ENCODE peak calls at places on chromosomes 7 and 10, in nine cellular contexts. H is GM12878, W is heart right ventricle, P is bronchial epithelial cell, B is mucosa of descending colon, Z is epithelial cell of esophagus, F is adrenal gland, Y is thoracic aorta, O is stomach. U is an unnamed sample.

GRCh38 chr7:37067961-37068536 is 343.8 kb upstream of the AOAH start:
- DNase-seq in H (peak), W (no peak), P (no peak), B (no peak), Z (no peak), F (no peak), Y (no peak), O (no peak), U (no peak)

GRCh38 chr10:88848499-88848898 is 3.1 kb downstream of the ANKRD22 start:
- DNase-seq in H (no peak), W (no peak), P (peak), B (no peak), Z (peak), F (no peak), Y (no peak), O (no peak), U (peak)

GRCh38 chr7:13262929-13263530 is 575.6 kb downstream of the ARL4A start:
- DNase-seq in H (no peak), W (no peak), P (peak), B (no peak), Z (peak), F (no peak), Y (no peak), O (no peak), U (peak)

GRCh38 chr7:18109762-18110161 is 82.1 kb upstream of the PRPS1L1 start:
- DNase-seq in H (no peak), W (no peak), P (peak), B (no peak), Z (peak), F (no peak), Y (no peak), O (no peak), U (no peak)

GRCh38 chr10:44068716-44069482 is 316.0 kb downstream of the CXCL12 start:
- DNase-seq in H (no peak), W (no peak), P (no peak), B (no peak), Z (no peak), F (no peak), Y (no peak), O (no peak), U (peak)

GRCh38 chr7:32347244-32347828 is 142.8 kb downstream of the LSM5 start:
- DNase-seq in H (no peak), W (peak), P (peak), B (peak), Z (peak), F (peak), Y (no peak), O (no peak), U (peak)

GRCh38 chr7:122881324-122881723 is 4.9 kb downstream of the CADPS2 start:
- DNase-seq in H (no peak), W (no peak), P (no peak), B (no peak), Z (no peak), F (no peak), Y (no peak), O (no peak), U (no peak)

GRCh38 chr7:70092314-70093303 is 494.3 kb downstream of the AUTS2 start:
- DNase-seq in H (no peak), W (peak), P (no peak), B (peak), Z (no peak), F (no peak), Y (no peak), O (no peak), U (no peak)

GRCh38 chr7:122316467-122317394 is 12.2 kb upstream of the FEZF1 start:
- DNase-seq in H (no peak), W (no peak), P (no peak), B (peak), Z (no peak), F (no peak), Y (no peak), O (no peak), U (no peak)

GRCh38 chr10:22666287-22667092 is 47.9 kb downstream of the PIP4K2A start:
- DNase-seq in H (no peak), W (no peak), P (peak), B (peak), Z (no peak), F (no peak), Y (no peak), O (peak), U (no peak)

GRCh38 chr10:74852406-74852805 is 26.0 kb downstream of the KAT6B start:
- DNase-seq in H (no peak), W (no peak), P (peak), B (no peak), Z (peak), F (no peak), Y (no peak), O (no peak), U (peak)

DNA sequence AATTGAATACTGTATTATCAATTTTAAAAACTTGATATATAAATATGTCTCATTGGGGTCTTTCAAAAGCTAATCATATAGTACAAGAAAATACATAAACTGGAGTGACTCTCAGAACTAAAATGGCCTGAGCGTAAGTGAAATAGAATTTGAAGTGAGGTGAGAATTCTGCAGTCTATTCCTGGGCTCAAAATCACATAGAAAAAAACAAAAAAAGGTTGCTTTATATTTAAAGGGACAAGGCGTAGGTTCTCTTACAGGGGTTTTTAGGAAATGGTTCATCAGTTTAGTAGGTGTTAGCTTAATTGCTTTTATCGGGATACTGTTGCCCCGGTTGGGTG is 36.7 kb upstream of the PRSS1 start:
- DNase-seq in H (no peak), W (no peak), P (no peak), B (no peak), Z (no peak), F (no peak), Y (no peak), O (no peak), U (no peak)
- TF ChIP-seq CTCF in H (no peak), W (no peak), P (no peak), B (no peak), Z (no peak), F (no peak), Y (no peak), O (no peak), U (no peak)

GRCh38 chr7:50627824-50628361 is 62.7 kb upstream of the DDC start:
- DNase-seq in H (no peak), W (no peak), P (no peak), B (no peak), Z (no peak), F (no peak), Y (no peak), O (no peak), U (no peak)

GRCh38 chr7:50629238-50629901 is 64.2 kb upstream of the DDC start:
- DNase-seq in H (no peak), W (no peak), P (no peak), B (no peak), Z (no peak), F (no peak), Y (no peak), O (no peak), U (no peak)

GRCh38 chr7:50626971-50627370 is 61.8 kb upstream of the DDC start:
- DNase-seq in H (no peak), W (no peak), P (no peak), B (no peak), Z (no peak), F (no peak), Y (no peak), O (no peak), U (no peak)

GRCh38 chr7:50626286-50626685 is 61.1 kb upstream of the DDC start:
- DNase-seq in H (no peak), W (no peak), P (no peak), B (no peak), Z (no peak), F (no peak), Y (no peak), O (no peak), U (no peak)

GRCh38 chr7:50628469-50629084 is 63.4 kb upstream of the DDC start:
- DNase-seq in H (no peak), W (no peak), P (no peak), B (no peak), Z (no peak), F (no peak), Y (no peak), O (no peak), U (no peak)
- TF ChIP-seq CTCF in H (no peak), W (peak), P (no peak), B (no peak), Z (no peak), F (no peak), Y (no peak), O (no peak), U (no peak)

DNA sequence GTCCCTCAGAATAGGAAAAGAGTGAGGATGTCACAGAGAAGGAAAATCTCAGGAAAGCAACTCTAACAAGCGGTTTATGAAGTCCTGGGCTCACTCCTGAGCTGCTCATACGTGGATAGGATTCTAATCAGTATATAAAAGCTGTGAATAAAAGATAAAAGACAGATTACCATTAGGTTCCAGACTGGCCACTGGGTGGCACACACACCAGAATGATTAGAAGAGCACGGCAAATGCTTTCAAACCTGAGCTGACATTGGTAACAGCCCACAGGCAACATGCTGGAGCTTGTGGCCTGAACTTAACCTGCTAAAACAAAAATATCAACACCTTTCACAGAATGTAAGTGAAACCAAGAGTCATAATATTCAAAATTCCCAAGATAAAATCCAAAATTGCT is 370.8 kb downstream of the GRID1 start:
- DNase-seq in H (peak), W (no peak), P (peak), B (peak), Z (peak), F (peak), Y (no peak), O (peak), U (peak)
- TF ChIP-seq CTCF in H (peak), W (peak), P (peak), B (no peak), Z (peak), F (peak), Y (no peak), O (no peak), U (no peak)

GRCh38 chr7:2761131-2761624 is 73.2 kb downstream of the AMZ1 start:
- DNase-seq in H (no peak), W (no peak), P (no peak), B (no peak), Z (no peak), F (peak), Y (no peak), O (no peak), U (no peak)

GRCh38 chr7:2759736-2760097 is 71.7 kb downstream of the AMZ1 start:
- DNase-seq in H (no peak), W (no peak), P (no peak), B (no peak), Z (no peak), F (no peak), Y (no peak), O (peak), U (no peak)

GRCh38 chr7:2758673-2759603 is 70.9 kb downstream of the AMZ1 start:
- DNase-seq in H (peak), W (no peak), P (peak), B (no peak), Z (peak), F (no peak), Y (no peak), O (no peak), U (no peak)

GRCh38 chr7:2761801-2762497 is 73.9 kb downstream of the AMZ1 start:
- DNase-seq in H (no peak), W (no peak), P (no peak), B (no peak), Z (no peak), F (no peak), Y (no peak), O (no peak), U (no peak)

DNA sequence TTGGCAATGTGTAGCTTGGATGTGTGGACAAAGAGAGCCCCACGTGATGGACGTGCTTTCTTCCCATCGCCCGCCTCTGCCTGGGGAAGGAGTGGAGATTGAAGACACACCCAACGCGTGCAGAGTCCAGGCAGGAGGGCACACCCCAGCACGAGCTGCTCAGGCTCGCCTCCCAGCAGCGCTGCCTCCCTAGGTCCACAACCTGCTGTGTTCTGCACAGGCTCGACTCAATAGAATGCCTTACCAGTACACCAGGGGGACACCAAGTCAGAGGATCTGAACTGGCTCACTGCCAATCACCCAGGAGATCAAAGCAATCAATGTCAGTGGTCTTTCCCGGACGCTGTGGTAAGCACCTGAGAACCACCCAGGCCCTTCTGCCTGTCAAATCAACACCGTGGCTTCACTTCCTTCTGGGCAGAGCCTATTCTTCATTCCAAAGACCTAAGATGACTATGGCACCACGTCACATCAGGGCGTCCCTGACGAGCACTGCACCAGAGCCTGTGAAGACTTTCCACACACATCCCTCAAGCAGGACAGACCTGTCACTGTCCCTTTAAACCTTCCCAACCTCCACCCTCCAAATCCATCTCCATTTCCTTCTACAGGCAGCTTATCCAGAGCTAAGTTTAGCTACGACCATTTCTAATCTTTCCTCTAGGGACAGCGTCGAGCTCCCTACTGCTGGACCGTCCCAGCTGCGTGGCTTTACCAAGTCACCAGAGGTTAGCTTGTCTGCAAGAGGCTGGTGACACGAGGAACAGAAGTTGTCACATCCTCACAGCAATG is 72.3 kb downstream of the AMZ1 start:
- DNase-seq in H (no peak), W (peak), P (peak), B (peak), Z (peak), F (peak), Y (no peak), O (peak), U (peak)
- TF ChIP-seq CTCF in H (peak), W (peak), P (peak), B (peak), Z (peak), F (peak), Y (peak), O (no peak), U (peak)

DNA sequence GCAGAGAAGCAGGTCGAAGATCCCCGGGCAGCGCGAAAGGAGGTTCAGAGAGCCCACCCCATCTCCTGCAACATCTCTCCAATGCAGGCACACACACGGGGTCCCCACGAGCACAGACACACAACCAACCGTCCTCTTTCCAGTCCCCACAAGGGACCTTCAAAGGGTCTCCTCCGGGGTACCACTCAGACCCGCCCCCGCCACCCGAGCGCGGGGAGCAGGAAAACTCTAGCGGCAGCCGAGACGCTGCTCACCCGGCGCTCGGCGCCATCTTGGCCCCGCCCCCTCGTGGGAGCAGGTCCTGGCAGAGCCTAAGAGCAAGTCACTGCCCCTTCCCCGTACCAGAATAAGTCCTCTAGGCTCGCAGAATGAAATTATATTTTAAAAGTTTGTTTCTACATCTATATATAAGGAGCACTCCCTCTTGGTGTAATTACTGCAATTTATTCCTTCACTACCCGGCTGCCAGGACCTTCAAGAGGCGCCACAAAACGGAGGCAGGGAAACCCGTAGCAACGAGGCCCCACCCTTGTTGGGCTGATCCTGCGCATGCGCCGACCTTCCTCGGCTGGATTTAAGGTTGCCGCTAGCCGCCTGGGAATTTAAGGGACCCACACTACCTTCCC is at the start of the genes CNPY4 and TAF6:
- DNase-seq in H (peak), W (peak), P (peak), B (peak), Z (peak), F (peak), Y (peak), O (peak), U (peak)
- TF ChIP-seq CTCF in H (no peak), W (no peak), P (peak), B (no peak), Z (peak), F (peak), Y (peak), O (no peak), U (no peak)